ENCODE peak calls at places on chromosomes 2 and 18, in seven cellular contexts. F is IMR-90, A is ascending aorta, Y is A549, R is upper lobe of right lung, K is OCI-LY7, N is left ventricle myocardium inferior. S is an unnamed sample. For H3K4me1, the result is how much of the 10 kb centered on the place peaks cover.

GRCh38 chr18:79611040-79611681 is 68.4 kb upstream of the CTDP1 start:
- DNase-seq in F (peak), A (no peak), Y (peak), R (peak), K (no peak), N (peak), S (peak)

GRCh38 chr18:36769172-36769571 is 59.6 kb downstream of the TPGS2 start:
- DNase-seq in F (peak), A (no peak), Y (no peak), R (no peak), K (no peak), N (no peak), S (no peak)

GRCh38 chr2:1868683-1869141 is 124.4 kb upstream of the PXDN start:
- DNase-seq in F (no peak), A (no peak), Y (no peak), R (no peak), K (no peak), N (no peak), S (no peak)

GRCh38 chr2:157325786-157326185 is at the start of gene ERMN:
- DNase-seq in F (no peak), A (no peak), Y (no peak), R (no peak), K (no peak), N (no peak), S (no peak)

GRCh38 chr2:46850742-46851141 is 64.9 kb downstream of the MCFD2 start:
- DNase-seq in F (peak), A (no peak), Y (peak), R (peak), K (no peak), N (peak), S (no peak)

GRCh38 chr18:78778651-78779050 is 201.0 kb upstream of the SALL3 start:
- DNase-seq in F (no peak), A (no peak), Y (no peak), R (no peak), K (no peak), N (no peak), S (no peak)

GRCh38 chr18:57436193-57436964 is 1.2 kb downstream of the ONECUT2 start:
- DNase-seq in F (no peak), A (no peak), Y (no peak), R (no peak), K (no peak), N (no peak), S (peak)

GRCh38 chr2:170500770-170501169 is 214.4 kb upstream of the SP5 start:
- DNase-seq in F (peak), A (no peak), Y (no peak), R (no peak), K (no peak), N (no peak), S (no peak)

GRCh38 chr2:61993422-61994024 is 88.0 kb downstream of the COMMD1 start:
- DNase-seq in F (peak), A (no peak), Y (peak), R (no peak), K (peak), N (no peak), S (no peak)

GRCh38 chr2:208192611-208193248 is 2.9 kb upstream of the C2orf80 start:
- DNase-seq in F (no peak), A (no peak), Y (no peak), R (no peak), K (no peak), N (no peak), S (no peak)

GRCh38 chr2:240519396-240520142 is 38.2 kb downstream of the ANKMY1 start:
- DNase-seq in F (peak), A (no peak), Y (no peak), R (no peak), K (no peak), N (no peak), S (no peak)

GRCh38 chr2:179860255-179861026 is 971 bp downstream of the ZNF385B start:
- DNase-seq in F (no peak), A (no peak), Y (no peak), R (no peak), K (peak), N (no peak), S (peak)

GRCh38 chr2:28162538-28162937 is 230.1 kb upstream of the FOSL2 start:
- DNase-seq in F (no peak), A (no peak), Y (no peak), R (no peak), K (no peak), N (no peak), S (no peak)

GRCh38 chr2:240249423-240250149 is 109.1 kb upstream of the OTOS start:
- DNase-seq in F (no peak), A (peak), Y (no peak), R (peak), K (no peak), N (no peak), S (peak)

GRCh38 chr2:197266477-197266876 is 44.1 kb downstream of the ANKRD44 start:
- DNase-seq in F (no peak), A (no peak), Y (no peak), R (no peak), K (no peak), N (no peak), S (no peak)

GRCh38 chr2:197269815-197270214 is 40.8 kb downstream of the ANKRD44 start:
- DNase-seq in F (no peak), A (no peak), Y (no peak), R (no peak), K (no peak), N (no peak), S (peak)

GRCh38 chr2:197265931-197266330 is 44.6 kb downstream of the ANKRD44 start:
- DNase-seq in F (no peak), A (no peak), Y (no peak), R (no peak), K (no peak), N (no peak), S (no peak)

GRCh38 chr2:197270601-197271000 is 40.0 kb downstream of the ANKRD44 start:
- DNase-seq in F (no peak), A (no peak), Y (no peak), R (no peak), K (no peak), N (no peak), S (no peak)

GRCh38 chr2:197269173-197269572 is 41.4 kb downstream of the ANKRD44 start:
- DNase-seq in F (peak), A (no peak), Y (no peak), R (no peak), K (no peak), N (no peak), S (no peak)
- H3K27ac ChIP-seq in F (no peak), A (no peak), Y (no peak), R (no peak), K (no peak), N (no peak), S (no peak)

DNA sequence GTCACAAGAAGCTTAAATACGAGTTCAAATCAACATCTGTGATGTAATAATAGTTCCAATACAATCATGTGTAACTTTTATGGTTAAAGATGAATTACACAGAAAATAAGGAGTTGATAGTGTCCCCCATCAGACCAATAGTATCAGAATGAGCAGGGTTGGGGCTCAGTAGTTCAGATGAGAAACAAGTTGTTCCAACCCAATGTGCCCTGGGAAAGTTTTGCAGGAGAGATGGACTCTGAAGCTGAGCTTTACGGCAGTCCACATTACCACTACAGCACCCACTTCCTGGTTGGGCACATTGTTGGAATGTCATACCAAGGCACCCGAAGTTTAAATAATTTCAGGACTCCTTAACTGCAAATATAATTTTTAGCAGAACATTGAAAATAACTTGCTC is 12.1 kb upstream of the CXCR4 start:
- DNase-seq in F (no peak), A (no peak), Y (no peak), R (no peak), K (no peak), N (no peak), S (no peak)
- H3K4me1 ChIP-seq in F (under half), A (under half), Y (under half), R (under half), K (half or more), N (under half), S (under half)

GRCh38 chr2:31384351-31384750 is 30.2 kb downstream of the XDH start:
- DNase-seq in F (peak), A (no peak), Y (peak), R (no peak), K (no peak), N (no peak), S (no peak)
- H3K27ac ChIP-seq in F (peak), A (no peak), Y (peak), R (no peak), K (no peak), N (no peak), S (no peak)

GRCh38 chr18:5622905-5623304 is 79.1 kb upstream of the EPB41L3 start:
- DNase-seq in F (peak), A (no peak), Y (no peak), R (no peak), K (no peak), N (no peak), S (no peak)
- H3K4me1 ChIP-seq in F (under half), A (under half), Y (under half), R (under half), K (under half), N (under half), S (under half)